ENCODE peak calls at places on chromosomes 5 and 9, in eight cellular contexts. Z, N, E, F, Y, I, L and U are unnamed samples.

GRCh38 chr5:463952-464351 is 21.0 kb downstream of the EXOC3 start:
- DNase-seq in Z (no peak), N (peak), E (no peak), F (no peak), Y (no peak), I (peak), L (peak), U (no peak)

GRCh38 chr9:21583628-21584027 is 101.5 kb upstream of the IFNE start:
- DNase-seq in Z (no peak), N (no peak), E (no peak), F (no peak), Y (no peak), I (no peak), L (no peak), U (no peak)

GRCh38 chr5:168249923-168250322 is 41.5 kb upstream of the WWC1 start:
- DNase-seq in Z (no peak), N (no peak), E (no peak), F (no peak), Y (no peak), I (no peak), L (no peak), U (no peak)

GRCh38 chr9:131278421-131279111 is 2.3 kb upstream of the FAM78A start:
- DNase-seq in Z (no peak), N (no peak), E (no peak), F (no peak), Y (no peak), I (peak), L (no peak), U (no peak)

GRCh38 chr9:15144567-15145174 is 162.3 kb downstream of the TTC39B start:
- DNase-seq in Z (peak), N (no peak), E (no peak), F (no peak), Y (no peak), I (no peak), L (no peak), U (no peak)

GRCh38 chr5:14561741-14562140 is 19.9 kb upstream of the OTULINL start:
- DNase-seq in Z (no peak), N (no peak), E (no peak), F (no peak), Y (no peak), I (no peak), L (no peak), U (no peak)

GRCh38 chr9:81388831-81389230 is 300.5 kb downstream of the TLE1 start:
- DNase-seq in Z (no peak), N (no peak), E (no peak), F (no peak), Y (no peak), I (no peak), L (no peak), U (no peak)

GRCh38 chr9:98287383-98287782 is 31.9 kb upstream of the TBC1D2 start:
- DNase-seq in Z (no peak), N (no peak), E (no peak), F (no peak), Y (no peak), I (no peak), L (no peak), U (no peak)

GRCh38 chr9:109179801-109180523 is 12.9 kb upstream of the FRRS1L start:
- DNase-seq in Z (no peak), N (no peak), E (no peak), F (no peak), Y (no peak), I (no peak), L (peak), U (no peak)

GRCh38 chr5:127596501-127596900 is 52.4 kb upstream of the CTXN3 start:
- DNase-seq in Z (no peak), N (no peak), E (no peak), F (no peak), Y (no peak), I (peak), L (no peak), U (no peak)

GRCh38 chr5:105639068-105639467 is 2031.7 kb downstream of the EFNA5 start:
- DNase-seq in Z (no peak), N (no peak), E (no peak), F (no peak), Y (peak), I (peak), L (no peak), U (no peak)

GRCh38 chr5:136043551-136043950 is 14.8 kb downstream of the TGFBI start:
- DNase-seq in Z (no peak), N (no peak), E (no peak), F (no peak), Y (no peak), I (no peak), L (no peak), U (no peak)

GRCh38 chr9:121144482-121144881 is 57.2 kb downstream of the RAB14 start:
- DNase-seq in Z (no peak), N (peak), E (no peak), F (no peak), Y (no peak), I (no peak), L (no peak), U (no peak)

GRCh38 chr9:131297903-131298302 is 8.4 kb downstream of the PLPP7 start:
- DNase-seq in Z (no peak), N (no peak), E (no peak), F (no peak), Y (no peak), I (no peak), L (no peak), U (no peak)

GRCh38 chr9:134970198-134970597 is 52.5 kb upstream of the FCN1 start:
- DNase-seq in Z (no peak), N (no peak), E (no peak), F (no peak), Y (no peak), I (no peak), L (no peak), U (no peak)

GRCh38 chr5:64147849-64148441 is 17.7 kb upstream of the RNF180 start:
- DNase-seq in Z (peak), N (peak), E (peak), F (peak), Y (peak), I (no peak), L (no peak), U (no peak)

GRCh38 chr9:88180084-88180765 is 42.0 kb upstream of the SPATA31C2 start:
- DNase-seq in Z (no peak), N (no peak), E (no peak), F (no peak), Y (no peak), I (peak), L (no peak), U (no peak)

GRCh38 chr5:35031276-35031675 is 16.5 kb downstream of the AGXT2 start:
- DNase-seq in Z (no peak), N (no peak), E (no peak), F (no peak), Y (no peak), I (no peak), L (no peak), U (no peak)

GRCh38 chr9:136625101-136626065 is 37.3 kb upstream of the EGFL7 start:
- DNase-seq in Z (no peak), N (peak), E (peak), F (no peak), Y (peak), I (peak), L (no peak), U (no peak)

GRCh38 chr9:19768798-19769197 is 20.0 kb downstream of the SLC24A2 start:
- DNase-seq in Z (no peak), N (no peak), E (no peak), F (no peak), Y (no peak), I (no peak), L (no peak), U (no peak)

GRCh38 chr9:36802171-36802920 is 229.7 kb downstream of the MELK start:
- DNase-seq in Z (no peak), N (no peak), E (no peak), F (no peak), Y (no peak), I (no peak), L (no peak), U (no peak)

GRCh38 chr5:158194561-158194961 is 335.6 kb upstream of the CLINT1 start:
- DNase-seq in Z (no peak), N (no peak), E (no peak), F (no peak), Y (no peak), I (no peak), L (no peak), U (no peak)

GRCh38 chr9:86500031-86500430 is 145.8 kb upstream of the TUT7 start:
- DNase-seq in Z (no peak), N (no peak), E (no peak), F (no peak), Y (no peak), I (no peak), L (no peak), U (no peak)

GRCh38 chr9:6079386-6079785 is 64.0 kb upstream of the RANBP6 start:
- DNase-seq in Z (no peak), N (no peak), E (no peak), F (no peak), Y (no peak), I (no peak), L (no peak), U (no peak)

GRCh38 chr5:109866051-109866450 is 176.3 kb downstream of the MAN2A1 start:
- DNase-seq in Z (no peak), N (no peak), E (no peak), F (no peak), Y (no peak), I (no peak), L (no peak), U (no peak)

GRCh38 chr9:134186471-134187109 is 22.2 kb upstream of the RNU6ATAC start:
- DNase-seq in Z (no peak), N (peak), E (no peak), F (peak), Y (no peak), I (peak), L (peak), U (peak)

GRCh38 chr9:124706685-124707084 is 64.4 kb downstream of the NR6A1 start:
- DNase-seq in Z (no peak), N (no peak), E (no peak), F (no peak), Y (no peak), I (no peak), L (no peak), U (no peak)

GRCh38 chr9:86534572-86535258 is 180.5 kb upstream of the TUT7 start:
- DNase-seq in Z (no peak), N (no peak), E (no peak), F (no peak), Y (no peak), I (no peak), L (no peak), U (no peak)

GRCh38 chr9:133396952-133397351 is 20.8 kb downstream of the STKLD1 start:
- DNase-seq in Z (no peak), N (no peak), E (no peak), F (no peak), Y (no peak), I (no peak), L (no peak), U (no peak)

GRCh38 chr5:157506066-157506590 is 46.1 kb downstream of the NIPAL4 start:
- DNase-seq in Z (no peak), N (no peak), E (no peak), F (no peak), Y (no peak), I (no peak), L (no peak), U (no peak)

GRCh38 chr5:14204785-14205321 is 61.7 kb downstream of the TRIO start:
- DNase-seq in Z (no peak), N (peak), E (peak), F (no peak), Y (peak), I (no peak), L (peak), U (no peak)

GRCh38 chr5:53087596-53087995 is 22.0 kb downstream of the MOCS2 start:
- DNase-seq in Z (no peak), N (no peak), E (no peak), F (no peak), Y (no peak), I (no peak), L (no peak), U (no peak)

GRCh38 chr9:21994526-21994995 is at the start of gene CDKN2B-AS1:
- DNase-seq in Z (peak), N (peak), E (peak), F (no peak), Y (no peak), I (peak), L (no peak), U (peak)

GRCh38 chr5:65730910-65731309 is 8.9 kb downstream of the NLN start:
- DNase-seq in Z (no peak), N (no peak), E (no peak), F (no peak), Y (no peak), I (no peak), L (no peak), U (no peak)

GRCh38 chr5:149732500-149733128 is 2.5 kb downstream of the PPARGC1B start:
- DNase-seq in Z (no peak), N (peak), E (no peak), F (no peak), Y (peak), I (no peak), L (no peak), U (no peak)

GRCh38 chr9:108167136-108167900 is 677.7 kb upstream of the KLF4 start:
- DNase-seq in Z (no peak), N (no peak), E (no peak), F (no peak), Y (no peak), I (no peak), L (no peak), U (no peak)

GRCh38 chr9:93304574-93305496 is 120.9 kb downstream of the WNK2 start:
- DNase-seq in Z (no peak), N (peak), E (peak), F (peak), Y (peak), I (no peak), L (peak), U (peak)

GRCh38 chr5:102794677-102795331 is 39.7 kb downstream of the PAM start:
- DNase-seq in Z (no peak), N (no peak), E (no peak), F (no peak), Y (no peak), I (no peak), L (no peak), U (no peak)
- TF ChIP-seq POLR2AphosphoS5 in Z (no peak), N (no peak), E (no peak), F (no peak), Y (no peak), I (no peak), L (no peak), U (no peak)

DNA sequence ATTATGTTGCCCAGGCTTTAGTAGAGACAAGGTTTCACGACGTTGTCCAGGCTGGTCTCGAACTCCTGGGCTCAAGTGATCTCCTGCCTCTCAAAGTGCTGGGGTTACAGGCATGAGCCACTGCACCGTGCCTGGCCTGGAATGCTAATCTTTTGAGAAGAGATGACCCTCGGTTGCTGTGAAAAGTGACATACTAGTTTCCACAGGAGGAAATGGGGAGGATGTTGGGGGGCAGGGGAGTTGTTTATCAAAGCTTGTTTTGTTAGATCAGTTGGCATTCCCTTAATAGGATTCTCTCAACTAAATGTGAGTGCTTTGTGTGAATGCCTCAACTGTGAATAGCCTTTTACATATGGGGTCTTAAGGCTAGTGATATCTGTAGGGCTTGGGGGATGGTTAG is 16.4 kb upstream of the MATR3 start:
- DNase-seq in Z (no peak), N (no peak), E (no peak), F (no peak), Y (no peak), I (no peak), L (no peak), U (no peak)
- TF ChIP-seq POLR2AphosphoS5 in Z (no peak), N (no peak), E (no peak), F (no peak), Y (no peak), I (no peak), L (no peak), U (no peak)

GRCh38 chr9:127698985-127699670 is 7.7 kb upstream of the CFAP157 start:
- DNase-seq in Z (peak), N (peak), E (peak), F (peak), Y (no peak), I (peak), L (peak), U (peak)
- TF ChIP-seq POLR2AphosphoS5 in Z (peak), N (peak), E (peak), F (no peak), Y (no peak), I (peak), L (no peak), U (no peak)

GRCh38 chr5:151095341-151096000 is 14.6 kb upstream of the TNIP1 start:
- DNase-seq in Z (no peak), N (peak), E (peak), F (no peak), Y (no peak), I (no peak), L (no peak), U (no peak)

GRCh38 chr5:151094861-151095260 is 14.0 kb upstream of the TNIP1 start:
- DNase-seq in Z (no peak), N (peak), E (no peak), F (no peak), Y (no peak), I (no peak), L (no peak), U (no peak)

GRCh38 chr5:151093476-151093889 is 12.6 kb upstream of the TNIP1 start:
- DNase-seq in Z (no peak), N (no peak), E (no peak), F (no peak), Y (no peak), I (no peak), L (no peak), U (no peak)

GRCh38 chr5:151094054-151094858 is 13.4 kb upstream of the TNIP1 start:
- DNase-seq in Z (no peak), N (peak), E (peak), F (no peak), Y (no peak), I (no peak), L (no peak), U (peak)

GRCh38 chr5:151092750-151093149 is 11.9 kb upstream of the TNIP1 start:
- DNase-seq in Z (no peak), N (no peak), E (no peak), F (no peak), Y (no peak), I (no peak), L (no peak), U (no peak)
- TF ChIP-seq POLR2AphosphoS5 in Z (no peak), N (peak), E (no peak), F (no peak), Y (no peak), I (no peak), L (no peak), U (peak)

GRCh38 chr5:80339116-80339515 is 19.3 kb downstream of the SPZ1 start:
- DNase-seq in Z (no peak), N (no peak), E (no peak), F (no peak), Y (no peak), I (no peak), L (no peak), U (no peak)
- TF ChIP-seq POLR2AphosphoS5 in Z (no peak), N (no peak), E (no peak), F (no peak), Y (no peak), I (no peak), L (no peak), U (no peak)

DNA sequence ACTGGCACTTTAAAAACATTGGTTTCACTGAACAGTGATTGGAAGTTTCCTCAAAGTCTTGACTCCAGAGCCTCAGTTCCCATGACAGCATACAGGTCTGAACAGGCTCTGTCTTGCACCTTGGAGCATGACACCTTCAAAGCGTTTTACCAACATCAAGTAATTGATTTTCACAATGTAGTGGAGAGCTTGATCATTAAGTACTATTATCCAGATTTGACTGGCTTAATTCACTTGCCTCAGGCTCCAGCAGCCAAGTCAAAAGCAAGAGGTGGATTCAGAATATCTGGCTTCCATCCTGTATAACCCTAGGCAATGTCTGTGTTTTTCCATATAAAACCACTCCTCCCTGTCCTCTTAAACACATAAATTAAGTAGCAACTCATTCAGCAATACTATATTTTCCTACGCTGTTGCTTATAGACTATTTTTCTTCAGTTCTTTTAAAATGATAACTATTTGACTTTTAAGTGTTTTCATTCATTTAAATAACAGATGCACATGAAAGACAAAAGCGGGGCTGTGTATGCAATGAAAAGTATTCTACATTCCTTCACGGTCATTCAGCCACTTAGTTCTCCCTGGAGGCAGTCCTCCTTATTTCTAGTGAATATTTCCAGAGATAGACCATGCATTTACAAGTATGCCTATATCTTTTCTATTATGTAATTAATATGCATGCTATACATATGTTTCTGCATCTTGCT is 150.8 kb upstream of the RANBP3L start:
- DNase-seq in Z (no peak), N (no peak), E (no peak), F (no peak), Y (no peak), I (no peak), L (no peak), U (no peak)
- TF ChIP-seq POLR2AphosphoS5 in Z (no peak), N (no peak), E (no peak), F (no peak), Y (no peak), I (no peak), L (no peak), U (no peak)